ENCODE peak calls at places on chromosomes 12 and 14, in seven cellular contexts. One of them, this sample, is unnamed.

GRCh38 chr14:36505193-36505815 is 14.7 kb downstream of the NKX2-1 start:
- DNase-seq in stomach: no peak
- DNase-seq in HFF-Myc: no peak
- DNase-seq in neural progenitor cell: peak
- DNase-seq in osteoblast: peak
- DNase-seq in CD8-positive, alpha-beta T cell: no peak
- DNase-seq in tibial artery: no peak
- DNase-seq in this sample: no peak

GRCh38 chr14:88914956-88915355 is 90.5 kb downstream of the TTC8 start:
- DNase-seq in neural progenitor cell: no peak
- DNase-seq in HFF-Myc: no peak
- DNase-seq in tibial artery: no peak
- DNase-seq in stomach: no peak
- DNase-seq in osteoblast: no peak
- DNase-seq in CD8-positive, alpha-beta T cell: no peak
- DNase-seq in this sample: no peak

GRCh38 chr14:54348001-54348611 is 48.7 kb upstream of the CDKN3 start:
- DNase-seq in CD8-positive, alpha-beta T cell: no peak
- DNase-seq in osteoblast: no peak
- DNase-seq in tibial artery: no peak
- DNase-seq in stomach: no peak
- DNase-seq in HFF-Myc: no peak
- DNase-seq in neural progenitor cell: peak
- DNase-seq in this sample: no peak

GRCh38 chr14:69079188-69079742 is 73.7 kb downstream of the DCAF5 start:
- DNase-seq in HFF-Myc: no peak
- DNase-seq in osteoblast: peak
- DNase-seq in CD8-positive, alpha-beta T cell: no peak
- DNase-seq in stomach: no peak
- DNase-seq in neural progenitor cell: no peak
- DNase-seq in tibial artery: no peak
- DNase-seq in this sample: no peak

GRCh38 chr12:3119745-3120660 is 42.8 kb downstream of the TSPAN9 start:
- DNase-seq in tibial artery: peak
- DNase-seq in CD8-positive, alpha-beta T cell: no peak
- DNase-seq in HFF-Myc: no peak
- DNase-seq in stomach: no peak
- DNase-seq in neural progenitor cell: no peak
- DNase-seq in osteoblast: peak
- DNase-seq in this sample: no peak

GRCh38 chr12:48789858-48790326 is 1.0 kb upstream of the ADCY6 start:
- DNase-seq in neural progenitor cell: no peak
- DNase-seq in CD8-positive, alpha-beta T cell: no peak
- DNase-seq in osteoblast: no peak
- DNase-seq in stomach: no peak
- DNase-seq in tibial artery: no peak
- DNase-seq in HFF-Myc: no peak
- DNase-seq in this sample: no peak

GRCh38 chr12:75656650-75657049 is 145.2 kb upstream of the KRR1 start:
- DNase-seq in neural progenitor cell: no peak
- DNase-seq in stomach: no peak
- DNase-seq in osteoblast: peak
- DNase-seq in tibial artery: no peak
- DNase-seq in HFF-Myc: no peak
- DNase-seq in CD8-positive, alpha-beta T cell: no peak
- DNase-seq in this sample: no peak

GRCh38 chr12:66237505-66238175 is 48.6 kb downstream of the IRAK3 start:
- DNase-seq in osteoblast: no peak
- DNase-seq in CD8-positive, alpha-beta T cell: no peak
- DNase-seq in tibial artery: no peak
- DNase-seq in neural progenitor cell: no peak
- DNase-seq in stomach: no peak
- DNase-seq in HFF-Myc: no peak
- DNase-seq in this sample: no peak

GRCh38 chr12:111339306-111339938 is 29.5 kb downstream of the PHETA1 start:
- DNase-seq in stomach: no peak
- DNase-seq in neural progenitor cell: no peak
- DNase-seq in CD8-positive, alpha-beta T cell: no peak
- DNase-seq in HFF-Myc: no peak
- DNase-seq in osteoblast: no peak
- DNase-seq in tibial artery: no peak
- DNase-seq in this sample: no peak

GRCh38 chr12:104280703-104281458 is 22.7 kb upstream of the EID3 start:
- DNase-seq in CD8-positive, alpha-beta T cell: no peak
- DNase-seq in neural progenitor cell: no peak
- DNase-seq in HFF-Myc: no peak
- DNase-seq in stomach: no peak
- DNase-seq in tibial artery: no peak
- DNase-seq in osteoblast: peak
- DNase-seq in this sample: no peak

GRCh38 chr12:6551496-6552139 is 4.2 kb downstream of the IFFO1 start:
- DNase-seq in HFF-Myc: no peak
- DNase-seq in osteoblast: peak
- DNase-seq in stomach: no peak
- DNase-seq in tibial artery: no peak
- DNase-seq in neural progenitor cell: no peak
- DNase-seq in CD8-positive, alpha-beta T cell: no peak
- DNase-seq in this sample: no peak

GRCh38 chr12:95066091-95066855 is 7.1 kb downstream of the NR2C1 start:
- DNase-seq in tibial artery: no peak
- DNase-seq in HFF-Myc: no peak
- DNase-seq in osteoblast: peak
- DNase-seq in neural progenitor cell: no peak
- DNase-seq in stomach: no peak
- DNase-seq in CD8-positive, alpha-beta T cell: no peak
- DNase-seq in this sample: no peak

GRCh38 chr12:121441555-121441954 is 41.6 kb downstream of the RNF34 start:
- DNase-seq in tibial artery: no peak
- DNase-seq in CD8-positive, alpha-beta T cell: no peak
- DNase-seq in neural progenitor cell: no peak
- DNase-seq in HFF-Myc: no peak
- DNase-seq in osteoblast: no peak
- DNase-seq in stomach: peak
- DNase-seq in this sample: no peak

GRCh38 chr14:83779266-83779665 is 1750.7 kb upstream of the FLRT2 start:
- DNase-seq in neural progenitor cell: no peak
- DNase-seq in stomach: no peak
- DNase-seq in CD8-positive, alpha-beta T cell: no peak
- DNase-seq in HFF-Myc: peak
- DNase-seq in osteoblast: no peak
- DNase-seq in tibial artery: no peak
- DNase-seq in this sample: no peak

GRCh38 chr12:59626382-59626781 is 30.6 kb downstream of the SLC16A7 start:
- DNase-seq in HFF-Myc: peak
- DNase-seq in CD8-positive, alpha-beta T cell: no peak
- DNase-seq in tibial artery: no peak
- DNase-seq in neural progenitor cell: no peak
- DNase-seq in osteoblast: no peak
- DNase-seq in stomach: no peak
- DNase-seq in this sample: no peak

GRCh38 chr12:49055978-49056754 is 4.4 kb downstream of the KMT2D start:
- DNase-seq in HFF-Myc: peak
- DNase-seq in tibial artery: no peak
- DNase-seq in neural progenitor cell: peak
- DNase-seq in stomach: peak
- DNase-seq in CD8-positive, alpha-beta T cell: peak
- DNase-seq in osteoblast: peak
- DNase-seq in this sample: peak

GRCh38 chr14:73949752-73950734 is at the start of the genes COQ6 and FAM161B:
- DNase-seq in tibial artery: peak
- DNase-seq in stomach: peak
- DNase-seq in neural progenitor cell: peak
- DNase-seq in CD8-positive, alpha-beta T cell: peak
- DNase-seq in osteoblast: peak
- DNase-seq in HFF-Myc: peak
- DNase-seq in this sample: peak
- TF ChIP-seq CTCF in tibial artery: no peak
- TF ChIP-seq CTCF in stomach: no peak
- TF ChIP-seq CTCF in neural progenitor cell: peak
- TF ChIP-seq CTCF in CD8-positive, alpha-beta T cell: no peak
- TF ChIP-seq CTCF in osteoblast: no peak
- TF ChIP-seq CTCF in HFF-Myc: no peak
- TF ChIP-seq CTCF in this sample: no peak

GRCh38 chr14:65815127-65815526 is 402.6 kb downstream of the FUT8 start:
- DNase-seq in tibial artery: no peak
- DNase-seq in HFF-Myc: no peak
- DNase-seq in neural progenitor cell: no peak
- DNase-seq in stomach: no peak
- DNase-seq in CD8-positive, alpha-beta T cell: no peak
- DNase-seq in osteoblast: no peak
- DNase-seq in this sample: no peak
- TF ChIP-seq CTCF in tibial artery: no peak
- TF ChIP-seq CTCF in HFF-Myc: no peak
- TF ChIP-seq CTCF in neural progenitor cell: no peak
- TF ChIP-seq CTCF in stomach: no peak
- TF ChIP-seq CTCF in CD8-positive, alpha-beta T cell: no peak
- TF ChIP-seq CTCF in osteoblast: no peak
- TF ChIP-seq CTCF in this sample: no peak

DNA sequence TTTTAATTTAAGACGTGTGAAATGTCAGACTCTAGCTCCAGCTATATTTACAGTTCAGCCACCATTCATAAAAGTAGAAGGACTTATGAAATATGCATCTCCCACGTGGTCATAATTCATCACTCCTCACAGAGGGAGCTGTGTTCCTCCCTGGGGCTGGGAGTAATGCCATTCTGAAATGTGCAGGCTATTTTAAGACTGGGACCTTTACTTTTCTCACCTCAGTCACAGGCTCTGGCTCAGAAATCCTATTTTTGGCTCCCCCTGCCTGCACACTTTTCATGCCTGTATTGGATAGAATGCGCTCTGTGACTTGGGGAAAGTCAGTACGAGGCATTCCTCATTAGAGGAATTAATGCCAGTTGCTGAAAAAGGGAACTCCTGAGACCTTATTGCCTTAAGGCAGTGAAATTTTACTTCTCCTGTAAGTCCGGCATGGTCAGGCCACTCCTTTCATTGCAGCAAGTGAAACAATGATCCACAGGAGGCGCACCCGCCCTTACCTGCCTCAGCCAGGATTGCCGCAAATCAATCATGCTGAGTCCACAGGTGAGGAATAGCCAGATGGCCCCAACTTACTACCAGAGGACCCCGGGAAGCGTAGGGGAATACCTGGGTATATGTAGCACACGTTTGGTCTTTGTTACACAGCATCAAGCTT is 1133.2 kb upstream of the TMEM132C start:
- DNase-seq in CD8-positive, alpha-beta T cell: no peak
- DNase-seq in stomach: no peak
- DNase-seq in osteoblast: no peak
- DNase-seq in HFF-Myc: no peak
- DNase-seq in tibial artery: no peak
- DNase-seq in neural progenitor cell: no peak
- DNase-seq in this sample: no peak
- TF ChIP-seq CTCF in CD8-positive, alpha-beta T cell: no peak
- TF ChIP-seq CTCF in stomach: no peak
- TF ChIP-seq CTCF in osteoblast: no peak
- TF ChIP-seq CTCF in HFF-Myc: no peak
- TF ChIP-seq CTCF in tibial artery: no peak
- TF ChIP-seq CTCF in neural progenitor cell: no peak
- TF ChIP-seq CTCF in this sample: no peak

GRCh38 chr14:99199854-99200653 is 71.9 kb downstream of the BCL11B start:
- DNase-seq in tibial artery: no peak
- DNase-seq in stomach: no peak
- DNase-seq in HFF-Myc: no peak
- DNase-seq in CD8-positive, alpha-beta T cell: no peak
- DNase-seq in osteoblast: no peak
- DNase-seq in neural progenitor cell: no peak
- DNase-seq in this sample: no peak
- TF ChIP-seq CTCF in tibial artery: no peak
- TF ChIP-seq CTCF in stomach: no peak
- TF ChIP-seq CTCF in HFF-Myc: peak
- TF ChIP-seq CTCF in CD8-positive, alpha-beta T cell: no peak
- TF ChIP-seq CTCF in osteoblast: peak
- TF ChIP-seq CTCF in neural progenitor cell: peak
- TF ChIP-seq CTCF in this sample: no peak

This sample was measured in CD14-positive monocyte.